ENCODE peak calls at places on chromosomes 2 and 18, in eight cellular contexts. U, M, A, V, D, I, C and Z are unnamed samples. For H3K36me3, the result is how much of the 10 kb centered on the place peaks cover.

GRCh38 chr2:20267529-20267928 is 42.6 kb upstream of the SDC1 start:
- DNase-seq in U (no peak), M (no peak), A (peak), V (no peak), D (no peak), I (no peak), C (no peak), Z (no peak)

GRCh38 chr18:21242141-21243040 is at the start of gene GREB1L:
- DNase-seq in U (no peak), M (peak), A (peak), V (peak), D (peak), I (peak), C (peak), Z (no peak)

GRCh38 chr2:172672999-172673726 is 62.5 kb upstream of the RAPGEF4 start:
- DNase-seq in U (no peak), M (no peak), A (no peak), V (no peak), D (no peak), I (peak), C (no peak), Z (no peak)

GRCh38 chr2:237235383-237236095 is 149.8 kb downstream of the COPS8 start:
- DNase-seq in U (peak), M (peak), A (peak), V (no peak), D (no peak), I (peak), C (no peak), Z (no peak)

GRCh38 chr2:71603851-71604708 is 150.7 kb downstream of the DYSF start:
- DNase-seq in U (no peak), M (no peak), A (no peak), V (no peak), D (no peak), I (no peak), C (no peak), Z (peak)

GRCh38 chr2:232455426-232456255 is at the start of gene ALPI:
- DNase-seq in U (no peak), M (no peak), A (no peak), V (no peak), D (no peak), I (no peak), C (no peak), Z (no peak)

GRCh38 chr2:202870431-202871160 is 970 bp downstream of the ICA1L start:
- DNase-seq in U (peak), M (peak), A (peak), V (peak), D (peak), I (peak), C (peak), Z (peak)

GRCh38 chr2:73293534-73294171 is at the start of gene EGR4:
- DNase-seq in U (peak), M (peak), A (peak), V (peak), D (peak), I (peak), C (no peak), Z (peak)

GRCh38 chr2:11656252-11656651 is 13.7 kb downstream of the NTSR2 start:
- DNase-seq in U (no peak), M (no peak), A (no peak), V (no peak), D (no peak), I (no peak), C (no peak), Z (no peak)

GRCh38 chr2:9366041-9366440 is 57.3 kb downstream of the ITGB1BP1 start:
- DNase-seq in U (no peak), M (no peak), A (no peak), V (no peak), D (no peak), I (no peak), C (no peak), Z (no peak)

GRCh38 chr2:191501390-191502168 is 176.4 kb upstream of the NABP1 start:
- DNase-seq in U (peak), M (peak), A (peak), V (no peak), D (peak), I (peak), C (no peak), Z (no peak)

GRCh38 chr2:240687045-240687740 is 4.5 kb upstream of the AQP12A start:
- DNase-seq in U (no peak), M (no peak), A (no peak), V (no peak), D (no peak), I (no peak), C (no peak), Z (no peak)

GRCh38 chr2:226730487-226730886 is 69.1 kb downstream of the IRS1 start:
- DNase-seq in U (peak), M (no peak), A (peak), V (peak), D (peak), I (no peak), C (no peak), Z (no peak)

GRCh38 chr2:169572189-169572588 is 1.5 kb downstream of the FASTKD1 start:
- DNase-seq in U (no peak), M (no peak), A (no peak), V (no peak), D (no peak), I (no peak), C (no peak), Z (no peak)

GRCh38 chr2:189982777-189983394 is 79.6 kb downstream of the MSTN start:
- DNase-seq in U (no peak), M (no peak), A (peak), V (peak), D (no peak), I (no peak), C (no peak), Z (peak)

GRCh38 chr2:216520156-216520555 is 21.5 kb downstream of the RPL37A start:
- DNase-seq in U (peak), M (peak), A (no peak), V (no peak), D (no peak), I (no peak), C (no peak), Z (no peak)

GRCh38 chr2:20484034-20484617 is 37.3 kb downstream of the RHOB start:
- DNase-seq in U (no peak), M (no peak), A (no peak), V (no peak), D (no peak), I (no peak), C (no peak), Z (peak)

GRCh38 chr18:62277045-62277444 is 48.1 kb upstream of the TNFRSF11A start:
- DNase-seq in U (no peak), M (no peak), A (no peak), V (no peak), D (no peak), I (no peak), C (no peak), Z (no peak)

GRCh38 chr2:173762864-173763263 is 202.3 kb downstream of the SP3 start:
- DNase-seq in U (no peak), M (no peak), A (no peak), V (no peak), D (no peak), I (no peak), C (no peak), Z (no peak)

GRCh38 chr2:207772844-207773205 is 3.1 kb upstream of the FZD5 start:
- DNase-seq in U (no peak), M (no peak), A (no peak), V (no peak), D (no peak), I (no peak), C (no peak), Z (no peak)

GRCh38 chr2:167293172-167293781 is 405.0 kb downstream of the XIRP2 start:
- DNase-seq in U (peak), M (peak), A (no peak), V (peak), D (no peak), I (peak), C (peak), Z (no peak)

GRCh38 chr2:172084484-172084733 is 898 bp upstream of the DLX1 start:
- DNase-seq in U (no peak), M (no peak), A (no peak), V (no peak), D (no peak), I (no peak), C (no peak), Z (no peak)

GRCh38 chr18:77101410-77102245 is 31.0 kb downstream of the MBP start:
- DNase-seq in U (peak), M (peak), A (no peak), V (no peak), D (peak), I (peak), C (no peak), Z (peak)

GRCh38 chr2:221573430-221574230 is 1.5 kb upstream of the EPHA4 start:
- DNase-seq in U (peak), M (peak), A (peak), V (peak), D (peak), I (peak), C (peak), Z (peak)

GRCh38 chr2:181076666-181077065 is 96.3 kb downstream of the UBE2E3 start:
- DNase-seq in U (no peak), M (no peak), A (no peak), V (no peak), D (no peak), I (no peak), C (no peak), Z (no peak)

GRCh38 chr2:6233932-6234331 is 541.7 kb downstream of the SOX11 start:
- DNase-seq in U (no peak), M (no peak), A (no peak), V (no peak), D (no peak), I (no peak), C (no peak), Z (no peak)

GRCh38 chr18:51128533-51128932 is 68.9 kb downstream of the MEX3C start:
- DNase-seq in U (no peak), M (no peak), A (no peak), V (no peak), D (no peak), I (no peak), C (no peak), Z (no peak)

GRCh38 chr2:59032469-59032868 is 791.3 kb upstream of the FANCL start:
- DNase-seq in U (no peak), M (no peak), A (no peak), V (no peak), D (no peak), I (no peak), C (no peak), Z (no peak)

GRCh38 chr2:181790716-181791649 is 100.5 kb upstream of the ITPRID2 start:
- DNase-seq in U (peak), M (peak), A (peak), V (no peak), D (peak), I (peak), C (no peak), Z (peak)

GRCh38 chr2:168603439-168603961 is 147.4 kb downstream of the CERS6 start:
- DNase-seq in U (peak), M (peak), A (no peak), V (no peak), D (no peak), I (no peak), C (no peak), Z (no peak)

GRCh38 chr2:31922542-31923408 is 88.0 kb downstream of the MEMO1 start:
- DNase-seq in U (no peak), M (no peak), A (no peak), V (no peak), D (no peak), I (no peak), C (no peak), Z (peak)

GRCh38 chr2:73939419-73939818 is 12.7 kb downstream of the DGUOK start:
- DNase-seq in U (peak), M (peak), A (no peak), V (no peak), D (no peak), I (peak), C (no peak), Z (no peak)

GRCh38 chr2:37676274-37676673 is 4.8 kb upstream of the CDC42EP3 start:
- DNase-seq in U (peak), M (peak), A (no peak), V (no peak), D (peak), I (peak), C (no peak), Z (no peak)

GRCh38 chr2:33588246-33588645 is 10.9 kb downstream of the FAM98A start:
- DNase-seq in U (peak), M (no peak), A (no peak), V (no peak), D (no peak), I (no peak), C (no peak), Z (no peak)

DNA sequence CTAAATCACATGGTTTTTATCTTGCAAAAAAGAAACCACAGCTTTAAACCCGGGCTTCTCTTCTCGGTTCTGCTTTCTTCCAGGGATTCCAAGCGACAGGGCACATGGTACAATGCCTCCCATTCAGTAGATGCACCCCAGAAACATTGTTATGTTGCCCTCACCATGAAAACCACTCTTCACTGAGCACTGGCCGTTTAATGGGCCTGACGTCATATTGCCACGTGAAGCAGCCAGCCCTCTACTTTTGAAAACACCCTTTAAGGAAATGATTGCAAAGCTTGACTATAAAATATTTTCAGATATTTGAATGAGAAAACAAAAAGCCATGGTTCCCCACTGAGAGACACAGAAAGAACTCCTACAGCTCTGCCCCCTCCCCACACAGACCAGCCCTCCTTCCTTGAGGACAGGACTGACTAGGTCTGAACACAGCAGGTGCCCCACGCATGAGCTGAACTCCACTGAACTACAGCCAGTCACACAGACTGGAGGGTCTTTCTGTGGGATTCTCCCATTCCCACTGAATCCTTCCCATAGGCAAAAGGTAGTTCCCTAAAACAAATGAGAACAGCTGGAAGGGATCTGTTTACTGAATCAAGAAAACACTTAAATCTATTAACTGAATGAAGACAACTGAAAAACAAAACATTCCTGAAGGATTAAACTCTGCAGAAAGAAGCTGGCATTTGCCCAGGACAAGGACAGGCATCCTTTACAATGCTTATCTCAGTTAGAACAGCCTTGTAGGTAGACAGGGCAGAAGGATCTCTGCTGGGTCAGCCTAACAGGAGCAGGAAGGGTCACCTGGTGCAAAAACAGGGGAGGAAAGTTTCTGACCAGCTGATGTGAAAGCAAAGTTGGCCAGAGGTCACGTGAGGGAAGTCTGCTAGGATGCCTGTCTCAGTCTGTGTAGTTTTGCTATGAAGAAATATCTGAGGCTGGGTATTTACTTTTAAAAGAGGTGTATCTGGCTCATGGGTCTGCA is 348.9 kb downstream of the ANAPC1 start:
- DNase-seq in U (peak), M (peak), A (peak), V (peak), D (no peak), I (peak), C (no peak), Z (peak)
- H3K27ac ChIP-seq in U (peak), M (peak), A (no peak), V (peak), D (no peak), I (no peak), C (no peak), Z (no peak)

GRCh38 chr2:219179601-219180465 is 1.8 kb downstream of the RETREG2 start:
- DNase-seq in U (no peak), M (no peak), A (no peak), V (no peak), D (no peak), I (no peak), C (no peak), Z (no peak)

GRCh38 chr2:219183151-219183757 is 5.2 kb downstream of the RETREG2 start:
- DNase-seq in U (no peak), M (no peak), A (no peak), V (no peak), D (no peak), I (no peak), C (no peak), Z (peak)

GRCh38 chr2:219181531-219181930 is 3.5 kb downstream of the RETREG2 start:
- DNase-seq in U (no peak), M (no peak), A (no peak), V (no peak), D (no peak), I (no peak), C (no peak), Z (no peak)

GRCh38 chr2:219182331-219183150 is 4.5 kb downstream of the RETREG2 start:
- DNase-seq in U (no peak), M (no peak), A (no peak), V (no peak), D (no peak), I (no peak), C (no peak), Z (peak)

DNA sequence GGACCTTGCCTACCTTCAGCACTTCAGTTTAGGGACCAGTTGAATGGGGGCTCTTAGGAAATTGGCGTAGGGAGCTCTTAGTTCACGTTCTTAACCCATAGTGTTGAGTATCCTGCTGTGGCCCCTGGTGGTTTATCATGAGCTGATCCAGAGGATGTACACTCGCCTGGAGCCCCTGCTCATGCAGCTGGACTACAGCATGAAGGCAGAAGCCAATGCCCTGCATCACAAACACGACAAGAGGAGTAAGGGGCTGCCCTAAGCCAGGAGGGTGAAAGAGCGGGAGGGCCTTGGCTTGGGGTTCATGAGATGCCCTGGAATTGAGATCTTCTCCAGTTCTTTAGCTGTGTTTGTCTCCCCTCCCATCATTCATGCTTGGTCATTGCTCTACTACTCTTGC is 2.9 kb downstream of the RETREG2 start:
- DNase-seq in U (no peak), M (no peak), A (no peak), V (no peak), D (no peak), I (no peak), C (no peak), Z (no peak)
- H3K36me3 ChIP-seq in U (under half), M (under half), A (under half), V (under half), D (under half), I (under half), C (under half), Z (under half)

DNA sequence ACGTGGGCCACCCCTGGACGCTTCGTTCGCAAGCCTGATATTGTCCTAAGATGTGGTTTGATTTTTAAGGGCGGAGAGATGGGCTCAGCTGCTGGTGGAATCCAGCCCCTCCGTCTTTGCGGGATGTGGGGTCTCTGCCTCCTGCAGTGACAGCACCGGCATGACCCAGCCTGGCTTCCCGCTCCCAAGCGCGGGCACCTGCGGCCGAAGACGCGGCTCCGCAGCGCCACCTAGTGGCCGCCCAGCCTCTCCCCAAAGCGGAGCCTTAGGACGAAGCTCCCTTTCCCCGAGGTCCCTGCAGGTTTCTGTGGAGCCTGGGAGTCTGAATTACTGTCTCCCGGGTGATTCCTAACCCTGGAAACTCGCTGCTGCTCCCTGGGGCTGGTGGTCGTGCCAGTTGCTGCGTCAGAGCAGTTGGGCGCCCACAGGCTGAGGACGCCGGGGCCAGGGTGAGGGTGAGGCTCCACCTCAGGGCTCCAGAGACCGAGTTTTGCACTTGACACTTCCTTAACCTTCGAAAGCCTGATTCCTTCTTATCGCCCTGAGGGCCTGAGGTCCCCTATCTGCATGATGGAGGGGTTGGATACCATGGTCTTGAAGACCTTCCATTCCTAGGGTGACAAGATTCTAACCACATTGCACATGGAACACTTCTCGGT is 137.5 kb downstream of the TPO start:
- DNase-seq in U (peak), M (peak), A (no peak), V (peak), D (peak), I (peak), C (peak), Z (peak)
- H2AFZ ChIP-seq in U (peak), M (no peak), A (no peak), V (peak), D (peak), I (peak), C (peak), Z (no peak)

GRCh38 chr2:68733365-68733764 is 1.2 kb upstream of the ARHGAP25 start:
- DNase-seq in U (no peak), M (no peak), A (no peak), V (no peak), D (no peak), I (no peak), C (no peak), Z (peak)
- H3K27ac ChIP-seq in U (no peak), M (no peak), A (no peak), V (no peak), D (no peak), I (no peak), C (no peak), Z (peak)

DNA sequence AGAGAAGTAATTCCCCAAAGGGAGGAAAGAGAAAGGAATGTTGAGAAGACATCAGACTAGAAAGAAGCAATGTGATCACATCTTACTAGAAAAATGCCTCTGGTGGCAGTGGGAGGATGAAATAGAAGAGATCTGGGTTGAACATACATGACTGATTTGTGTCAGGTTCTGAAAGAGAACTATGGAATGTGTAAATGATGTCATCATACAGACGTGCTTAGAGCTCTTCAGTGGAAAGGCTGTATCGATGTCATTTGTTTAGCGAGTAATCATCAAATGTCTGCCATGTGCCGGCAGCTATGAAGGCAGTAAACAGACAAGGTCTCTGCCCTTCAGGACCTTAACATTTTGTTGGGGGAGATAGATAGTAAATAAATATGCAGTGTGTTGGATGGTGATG is 24.9 kb downstream of the GORASP2 start:
- DNase-seq in U (peak), M (peak), A (no peak), V (no peak), D (no peak), I (no peak), C (no peak), Z (no peak)
- H3K36me3 ChIP-seq in U (half or more), M (under half), A (under half), V (under half), D (half or more), I (half or more), C (under half), Z (half or more)